ENCODE peak calls at places on chromosome 12, in four cellular contexts. W is non-pigmented ciliary epithelial cell, J is T-cell, D is HTR-8/SVneo. R is an unnamed sample.

GRCh38 chr12:47307680-47308399 is 228.1 kb upstream of the AMIGO2 start:
- DNase-seq in W (peak), J (peak), D (peak), R (peak)

GRCh38 chr12:49957570-49957967 is 4.1 kb upstream of the AQP5 start:
- DNase-seq in W (no peak), J (no peak), D (no peak), R (no peak)

GRCh38 chr12:59087077-59087673 is 166.9 kb upstream of the LRIG3 start:
- DNase-seq in W (no peak), J (no peak), D (peak), R (no peak)

GRCh38 chr12:15782667-15783066 is 6.5 kb downstream of the EPS8 start:
- DNase-seq in W (no peak), J (no peak), D (no peak), R (no peak)

GRCh38 chr12:48580831-48581230 is 11.0 kb upstream of the LALBA start:
- DNase-seq in W (no peak), J (no peak), D (no peak), R (no peak)

GRCh38 chr12:1297639-1298038 is 296.7 kb downstream of the FBXL14 start:
- DNase-seq in W (no peak), J (no peak), D (no peak), R (no peak)

GRCh38 chr12:68119724-68120211 is 39.8 kb downstream of the IFNG start:
- DNase-seq in W (no peak), J (peak), D (no peak), R (no peak)

GRCh38 chr12:28954333-28954732 is 194.7 kb upstream of the FAR2 start:
- DNase-seq in W (no peak), J (no peak), D (no peak), R (no peak)

GRCh38 chr12:1629338-1630080 is 478 bp downstream of the WNT5B start:
- DNase-seq in W (no peak), J (no peak), D (no peak), R (peak)

GRCh38 chr12:22626429-22626828 is 1.5 kb downstream of the ETNK1 start:
- DNase-seq in W (no peak), J (no peak), D (no peak), R (no peak)

GRCh38 chr12:6285532-6286306 is 24.8 kb upstream of the PLEKHG6 start:
- DNase-seq in W (no peak), J (no peak), D (no peak), R (no peak)

GRCh38 chr12:67362526-67362925 is 93.4 kb downstream of the CAND1 start:
- DNase-seq in W (no peak), J (no peak), D (no peak), R (no peak)

GRCh38 chr12:92300781-92301180 is 155.1 kb upstream of the BTG1 start:
- DNase-seq in W (no peak), J (no peak), D (no peak), R (no peak)

GRCh38 chr12:4736048-4736447 is 15.8 kb downstream of the GALNT8 start:
- DNase-seq in W (no peak), J (no peak), D (no peak), R (no peak)

GRCh38 chr12:122955151-122955550 is 11.1 kb downstream of the ABCB9 start:
- DNase-seq in W (no peak), J (no peak), D (no peak), R (no peak)

GRCh38 chr12:46430340-46430948 is 57.9 kb upstream of the SLC38A2 start:
- DNase-seq in W (peak), J (no peak), D (peak), R (no peak)

GRCh38 chr12:58268080-58268479 is 326.7 kb downstream of the ATP23 start:
- DNase-seq in W (no peak), J (no peak), D (no peak), R (no peak)

GRCh38 chr12:4997939-4998338 is 45.7 kb upstream of the KCNA5 start:
- DNase-seq in W (peak), J (no peak), D (peak), R (no peak)

GRCh38 chr12:109739747-109740693 is 26.4 kb downstream of the FAM222A start:
- DNase-seq in W (no peak), J (no peak), D (no peak), R (no peak)

GRCh38 chr12:92078167-92079053 is 67.2 kb downstream of the BTG1 start:
- DNase-seq in W (peak), J (no peak), D (no peak), R (no peak)

GRCh38 chr12:76259071-76259470 is 89.1 kb downstream of the BBS10 start:
- DNase-seq in W (no peak), J (no peak), D (no peak), R (peak)

GRCh38 chr12:116556356-116556952 is 2.7 kb upstream of the MAP1LC3B2 start:
- DNase-seq in W (no peak), J (no peak), D (no peak), R (no peak)

GRCh38 chr12:84785281-84785680 is 127.3 kb downstream of the SLC6A15 start:
- DNase-seq in W (no peak), J (no peak), D (no peak), R (no peak)

GRCh38 chr12:25155031-25155576 is 39.9 kb downstream of the DNAI7 start:
- DNase-seq in W (no peak), J (no peak), D (peak), R (peak)

GRCh38 chr12:3252416-3252815 is 175.2 kb downstream of the TSPAN9 start:
- DNase-seq in W (no peak), J (no peak), D (no peak), R (no peak)

GRCh38 chr12:26666286-26666685 is 166.7 kb downstream of the ITPR2 start:
- DNase-seq in W (no peak), J (no peak), D (no peak), R (no peak)

GRCh38 chr12:117010693-117011451 is 88.3 kb downstream of the TESC start:
- DNase-seq in W (no peak), J (no peak), D (no peak), R (no peak)

GRCh38 chr12:9211687-9212086 is 3.5 kb upstream of the PZP start:
- DNase-seq in W (no peak), J (no peak), D (no peak), R (no peak)

GRCh38 chr12:96196781-96197180 is 2.6 kb downstream of the ELK3 start:
- DNase-seq in W (no peak), J (no peak), D (no peak), R (no peak)